ENCODE peak calls at places on chromosomes 4 and X, in five cellular contexts. L is IMR-90, V is neuronal stem cell, O is mesendoderm, S is mesenchymal stem cell. C is an unnamed sample.

GRCh38 chr4:133148690-133149363 is at the start of gene PCDH10:
- DNase-seq in L (peak; percentile 87), V (peak; percentile 91), O (peak; percentile 98), S (peak; percentile 96), C (peak; percentile 81)

GRCh38 chr4:8779371-8779988 is 92.2 kb downstream of the HMX1 start:
- DNase-seq in L (no peak), V (no peak), O (no peak), S (no peak), C (no peak)

GRCh38 chrX:150869450-150869849 is 29.0 kb downstream of the CD99L2 start:
- DNase-seq in L (no peak), V (no peak), O (no peak), S (no peak), C (no peak)

GRCh38 chrX:56932653-56933339 is 62.5 kb downstream of the SPIN3 start:
- DNase-seq in L (no peak), V (no peak), O (no peak), S (no peak), C (no peak)

GRCh38 chr4:109077486-109077885 is 225.0 kb downstream of the COL25A1 start:
- DNase-seq in L (no peak), V (no peak), O (no peak), S (peak; percentile 56), C (peak; percentile 77)

GRCh38 chr4:20889901-20890300 is 189.6 kb downstream of the PACRGL start:
- DNase-seq in L (no peak), V (no peak), O (no peak), S (no peak), C (peak; percentile 88)

GRCh38 chr4:15344041-15344440 is 83.8 kb upstream of the C1QTNF7 start:
- DNase-seq in L (peak; percentile 96), V (no peak), O (peak; percentile 69), S (peak; percentile 94), C (peak; percentile 42)

GRCh38 chr4:89117115-89117514 is 5.8 kb downstream of the TIGD2 start:
- DNase-seq in L (no peak), V (no peak), O (no peak), S (no peak), C (no peak)

GRCh38 chr4:153113838-153114105 is 90.5 kb upstream of the TRIM2 start:
- DNase-seq in L (no peak), V (no peak), O (no peak), S (no peak), C (no peak)

GRCh38 chr4:184541918-184542317 is 67.6 kb upstream of the IRF2 start:
- DNase-seq in L (no peak), V (no peak), O (no peak), S (no peak), C (no peak)

GRCh38 chr4:174156239-174156826 is 127.1 kb downstream of the FBXO8 start:
- DNase-seq in L (peak; percentile 38), V (peak; percentile 23), O (peak; percentile 56), S (peak; percentile 77), C (peak; percentile 74)

GRCh38 chr4:127143460-127144190 is 489.1 kb upstream of the INTU start:
- DNase-seq in L (peak; percentile 77), V (no peak), O (no peak), S (peak; percentile 54), C (no peak)

GRCh38 chr4:133694416-133694815 is 507.2 kb downstream of the PABPC4L start:
- DNase-seq in L (no peak), V (no peak), O (no peak), S (no peak), C (no peak)

GRCh38 chr4:83011779-83012630 is 1.4 kb upstream of the LIN54 start:
- DNase-seq in L (peak; percentile 24), V (no peak), O (peak; percentile 44), S (peak; percentile 72), C (peak; percentile 62)

GRCh38 chr4:83378426-83378825 is 43.8 kb upstream of the HPSE start:
- DNase-seq in L (no peak), V (peak; percentile 26), O (peak; percentile 69), S (no peak), C (no peak)

GRCh38 chr4:166585491-166585890 is 648.8 kb downstream of the SPOCK3 start:
- DNase-seq in L (no peak), V (no peak), O (no peak), S (no peak), C (no peak)

GRCh38 chr4:99507762-99508161 is 3.1 kb upstream of the C4orf17 start:
- DNase-seq in L (no peak), V (no peak), O (peak; percentile 51), S (no peak), C (no peak)

GRCh38 chrX:152926279-152926678 is 28.4 kb downstream of the ZNF185 start:
- DNase-seq in L (peak; percentile 70), V (peak; percentile 38), O (peak; percentile 86), S (peak; percentile 74), C (peak; percentile 25)

GRCh38 chr4:152485726-152486276 is 50.1 kb downstream of the FBXW7 start:
- DNase-seq in L (peak; percentile 94), V (no peak), O (no peak), S (peak; percentile 95), C (no peak)

GRCh38 chr4:89123418-89123817 is 12.1 kb downstream of the TIGD2 start:
- DNase-seq in L (peak; percentile 41), V (no peak), O (no peak), S (peak; percentile 53), C (peak; percentile 86)

GRCh38 chr4:52780206-52780605 is 29.0 kb upstream of the ERVMER34-1 start:
- DNase-seq in L (peak; percentile 57), V (no peak), O (no peak), S (no peak), C (no peak)

GRCh38 chr4:167537761-167538160 is 303.5 kb upstream of the SPOCK3 start:
- DNase-seq in L (no peak), V (no peak), O (no peak), S (no peak), C (no peak)

GRCh38 chrX:79270401-79270800 is 96.7 kb downstream of the ITM2A start:
- DNase-seq in L (no peak), V (peak; percentile 6), O (peak; percentile 59), S (no peak), C (no peak)

GRCh38 chr4:64890131-64890710 is 481.0 kb upstream of the TECRL start:
- DNase-seq in L (no peak), V (no peak), O (no peak), S (no peak), C (no peak)

GRCh38 chrX:105017641-105018040 is 202.9 kb downstream of the TEX13A start:
- DNase-seq in L (no peak), V (no peak), O (no peak), S (no peak), C (no peak)

GRCh38 chrX:39972340-39972739 is 125.4 kb downstream of the BCOR start:
- DNase-seq in L (peak; percentile 53), V (no peak), O (no peak), S (peak; percentile 37), C (peak; percentile 24)

GRCh38 chr4:73704314-73705055 is 35.9 kb upstream of the CXCL8 start:
- DNase-seq in L (peak; percentile 100), V (no peak), O (peak; percentile 16), S (peak; percentile 98), C (peak; percentile 96)

GRCh38 chrX:42832764-42833549 is 55.0 kb upstream of the PPP1R2C start:
- DNase-seq in L (no peak), V (no peak), O (no peak), S (no peak), C (no peak)

GRCh38 chr4:4848540-4848939 is 10.9 kb upstream of the MSX1 start:
- DNase-seq in L (no peak), V (no peak), O (no peak), S (no peak), C (no peak)

GRCh38 chr4:52106142-52106541 is 55.0 kb downstream of the SPATA18 start:
- DNase-seq in L (no peak), V (no peak), O (no peak), S (peak; percentile 10), C (no peak)

GRCh38 chr4:61194601-61195000 is 5.5 kb upstream of the ADGRL3 start:
- DNase-seq in L (no peak), V (no peak), O (no peak), S (no peak), C (peak; percentile 75)

GRCh38 chrX:48573690-48574269 is 504 bp upstream of the RBM3 start:
- DNase-seq in L (no peak), V (peak; percentile 1), O (no peak), S (no peak), C (peak; percentile 38)

GRCh38 chr4:176789955-176790354 is 2.8 kb downstream of the VEGFC start:
- DNase-seq in L (peak; percentile 81), V (no peak), O (peak; percentile 51), S (peak; percentile 76), C (peak; percentile 30)

GRCh38 chr4:101983835-101984234 is 193.3 kb downstream of the BANK1 start:
- DNase-seq in L (no peak), V (no peak), O (no peak), S (no peak), C (no peak)

GRCh38 chr4:68951078-68951805 is at the start of gene UGT2A3:
- DNase-seq in L (no peak), V (no peak), O (peak; percentile 60), S (peak; percentile 27), C (no peak)

DNA sequence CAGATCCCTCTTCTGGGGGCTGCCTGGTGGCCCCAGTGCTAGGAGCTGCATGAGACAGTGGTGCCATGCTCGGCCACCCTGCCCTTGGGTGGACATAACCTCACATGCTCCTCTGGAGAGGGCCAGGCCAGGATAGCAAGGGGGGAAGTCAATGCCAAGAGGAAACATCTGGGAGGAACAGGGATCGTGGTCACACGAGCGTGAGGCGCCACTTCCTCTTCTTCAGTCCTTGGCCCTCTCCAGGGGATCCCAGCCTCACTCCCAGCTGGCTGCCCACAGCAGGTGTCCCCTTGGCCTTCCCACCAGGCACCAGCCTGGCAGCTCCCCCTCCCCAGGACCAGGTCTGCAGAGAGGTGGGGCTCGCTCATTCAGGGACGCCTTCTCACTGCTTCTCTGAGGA is 28.6 kb downstream of the TBC1D14 start:
- DNase-seq in L (no peak), V (no peak), O (no peak), S (no peak), C (no peak)
- H2BK5ac ChIP-seq in L (no peak overlapping the region), V (peak overlapping the region; percentile 21), O (no peak overlapping the region), S (no peak overlapping the region), C (no peak overlapping the region)

GRCh38 chrX:101091817-101092216 is 6.2 kb upstream of the CENPI start:
- DNase-seq in L (no peak), V (no peak), O (no peak), S (no peak), C (no peak)
- H2BK120ac ChIP-seq in L (no peak overlapping the region), V (no peak overlapping the region), O (no peak overlapping the region), S (no peak overlapping the region), C (no peak overlapping the region)

DNA sequence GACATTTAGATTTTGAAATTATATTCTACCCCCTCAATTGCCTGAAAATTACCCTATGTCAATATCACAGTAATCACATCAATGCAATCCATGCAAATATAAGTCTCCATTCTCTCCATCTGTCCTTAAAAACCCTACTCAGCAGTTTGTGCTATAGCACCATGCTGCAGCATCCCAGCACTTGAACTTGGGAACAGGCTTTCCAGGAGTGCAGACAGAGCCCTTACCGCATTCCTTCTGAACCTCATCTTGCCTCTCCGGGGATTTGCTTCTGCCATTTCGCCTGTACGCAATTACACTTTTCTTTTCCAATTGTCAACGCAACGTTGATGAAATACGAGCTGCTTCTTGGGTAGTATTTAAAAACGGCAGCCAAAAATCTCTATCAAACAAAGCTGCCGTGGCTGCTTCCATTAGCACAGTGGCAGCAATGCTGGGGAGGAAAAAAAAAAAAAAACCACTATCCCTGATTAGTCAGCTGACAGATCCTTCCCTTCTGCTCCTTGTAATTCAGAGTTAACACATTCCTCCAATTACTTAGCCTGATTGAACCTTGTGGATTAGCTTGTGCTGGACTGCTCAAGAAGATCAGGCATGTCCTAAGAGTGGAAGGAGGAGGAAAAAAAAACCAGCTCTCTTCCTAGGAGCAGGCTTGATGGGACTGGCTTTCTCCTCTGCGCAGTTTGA is 65.6 kb downstream of the MCF2 start:
- DNase-seq in L (no peak), V (peak; percentile 37), O (peak; percentile 81), S (no peak), C (no peak)
- H3K4me3 ChIP-seq in L (no peak overlapping the region), V (peak overlapping the region; percentile 11), O (no peak overlapping the region), S (no peak overlapping the region), C (no peak overlapping the region)

GRCh38 chr4:2927016-2927695 is 36.0 kb downstream of the NOP14 start:
- DNase-seq in L (no peak), V (no peak), O (no peak), S (no peak), C (peak; percentile 48)
- H2BK5ac ChIP-seq in L (no peak overlapping the region), V (no peak overlapping the region), O (no peak overlapping the region), S (no peak overlapping the region), C (no peak overlapping the region)